ENCODE peak calls at places on chromosomes 13 and 19, in six cellular contexts. O is cerebellum; T is EL; N is activated naive CD8-positive, alpha-beta T cell treated with anti-CD3 and anti-CD28 coated beads, Interleukin-2, amount 10 ng/mL, durations not matched to agents 7 days and 5 days; Z is T-cell; K is stimulated activated CD8-positive, alpha-beta memory T cell treated with anti-CD3 and anti-CD28 coated beads, Interleukin-2, amount 100 ng/mL, for 48 hours. Y is an unnamed sample.

GRCh38 chr13:31755803-31756212 is 16.5 kb downstream of the RXFP2 start:
- DNase-seq in T (peak; percentile 97), O (no peak), K (no peak), Z (no peak), N (no peak), Y (no peak)

GRCh38 chr13:54433511-54434206 is 1405.0 kb downstream of the OLFM4 start:
- DNase-seq in Z (no peak), N (no peak), O (peak; percentile 1), K (no peak), T (no peak), Y (no peak)

GRCh38 chr13:23608704-23609413 is 38.6 kb downstream of the TNFRSF19 start:
- DNase-seq in N (no peak), Z (no peak), K (no peak), O (no peak), T (peak; percentile 86), Y (no peak)

GRCh38 chr13:26967119-26968038 is 204.2 kb downstream of the USP12 start:
- DNase-seq in N (no peak), T (no peak), O (no peak), Z (no peak), K (no peak), Y (no peak)

GRCh38 chr19:10258080-10258710 is 6.2 kb downstream of the MRPL4 start:
- DNase-seq in N (no peak), O (no peak), K (no peak), T (no peak), Z (no peak), Y (no peak)

GRCh38 chr13:99656843-99657506 is 155.7 kb downstream of the TM9SF2 start:
- DNase-seq in O (peak; percentile 53), Z (no peak), T (no peak), N (peak; percentile 37), K (no peak), Y (no peak)

GRCh38 chr19:13986348-13986904 is 19.7 kb downstream of the RFX1 start:
- DNase-seq in T (peak; percentile 88), N (peak; percentile 98), Z (peak; percentile 99), O (peak; percentile 92), K (peak; percentile 98), Y (peak; percentile 93)

GRCh38 chr13:66501187-66501586 is 728.9 kb downstream of the PCDH9 start:
- DNase-seq in N (no peak), K (no peak), O (no peak), Z (no peak), T (peak; percentile 49), Y (no peak)

GRCh38 chr13:101474419-101474957 is 22.0 kb downstream of the ITGBL1 start:
- DNase-seq in K (no peak), N (no peak), O (no peak), T (peak; percentile 92), Z (no peak), Y (no peak)

GRCh38 chr19:44712864-44713515 is 14.0 kb downstream of the CEACAM16 start:
- DNase-seq in Z (no peak), N (no peak), T (no peak), K (no peak), O (no peak), Y (no peak)

GRCh38 chr13:45092668-45093067 is 27.6 kb upstream of the GTF2F2 start:
- DNase-seq in O (no peak), K (no peak), N (no peak), T (peak; percentile 36), Z (no peak), Y (no peak)

GRCh38 chr19:41318696-41319499 is 8.9 kb downstream of the CCDC97 start:
- DNase-seq in N (no peak), T (no peak), K (no peak), Z (no peak), O (no peak), Y (no peak)

GRCh38 chr19:5141278-5141925 is 172.5 kb downstream of the KDM4B start:
- DNase-seq in K (no peak), Z (no peak), N (no peak), T (no peak), O (no peak), Y (no peak)

GRCh38 chr13:99083976-99084375 is 106.1 kb upstream of the DOCK9 start:
- DNase-seq in K (no peak), O (peak; percentile 45), N (no peak), Z (no peak), T (no peak), Y (peak; percentile 53)

GRCh38 chr13:50518791-50519201 is 324.7 kb downstream of the DLEU7 start:
- DNase-seq in O (no peak), K (no peak), Z (no peak), N (no peak), T (no peak), Y (no peak)

GRCh38 chr19:34173145-34173956 is 1.0 kb downstream of the LSM14A start:
- DNase-seq in K (no peak), N (no peak), T (peak; percentile 62), Z (peak; percentile 27), O (peak; percentile 15), Y (peak; percentile 64)

GRCh38 chr19:14478113-14478545 is 3.0 kb upstream of the PTGER1 start:
- DNase-seq in Z (no peak), K (no peak), O (no peak), T (no peak), N (no peak), Y (no peak)

GRCh38 chr19:43467730-43468129 is 2.3 kb upstream of the LYPD3 start:
- DNase-seq in N (no peak), Z (no peak), O (no peak), T (peak; percentile 52), K (no peak), Y (no peak)

GRCh38 chr13:104163866-104164630 is 1097.8 kb upstream of the SLC10A2 start:
- DNase-seq in K (no peak), O (no peak), N (no peak), T (no peak), Z (no peak), Y (no peak)